ENCODE peak calls at places on chromosomes 7 and 10, in six cellular contexts. One of them, this sample, is unnamed. For H3K27me3 and H3K9me3, the result is how much of the 10 kb centered on the place peaks cover.

GRCh38 chr10:14063531-14064317 is 267.0 kb downstream of the FRMD4A start:
- DNase-seq in psoas muscle: peak
- DNase-seq in HCT116: no peak
- DNase-seq in heart left ventricle: no peak
- DNase-seq in pancreas: no peak
- DNase-seq in transverse colon: no peak
- DNase-seq in this sample: no peak

GRCh38 chr10:76311752-76312699 is 880.6 kb downstream of the LRMDA start:
- DNase-seq in heart left ventricle: peak
- DNase-seq in psoas muscle: no peak
- DNase-seq in HCT116: peak
- DNase-seq in transverse colon: no peak
- DNase-seq in pancreas: no peak
- DNase-seq in this sample: peak

GRCh38 chr7:122304604-122304975 is at the start of gene FEZF1:
- DNase-seq in pancreas: no peak
- DNase-seq in HCT116: peak
- DNase-seq in transverse colon: no peak
- DNase-seq in heart left ventricle: no peak
- DNase-seq in psoas muscle: no peak
- DNase-seq in this sample: no peak

GRCh38 chr10:92729886-92730285 is 40.1 kb downstream of the HHEX start:
- DNase-seq in psoas muscle: no peak
- DNase-seq in heart left ventricle: no peak
- DNase-seq in pancreas: no peak
- DNase-seq in HCT116: no peak
- DNase-seq in transverse colon: no peak
- DNase-seq in this sample: no peak

GRCh38 chr7:123366991-123367390 is 167.2 kb upstream of the SLC13A1 start:
- DNase-seq in pancreas: no peak
- DNase-seq in HCT116: no peak
- DNase-seq in transverse colon: no peak
- DNase-seq in psoas muscle: no peak
- DNase-seq in heart left ventricle: no peak
- DNase-seq in this sample: no peak

GRCh38 chr7:120857558-120858298 is at the start of gene TSPAN12:
- DNase-seq in HCT116: peak
- DNase-seq in transverse colon: peak
- DNase-seq in pancreas: peak
- DNase-seq in psoas muscle: peak
- DNase-seq in heart left ventricle: peak
- DNase-seq in this sample: peak

GRCh38 chr10:37952051-37952815 is 24.2 kb downstream of the ZNF25 start:
- DNase-seq in HCT116: no peak
- DNase-seq in pancreas: no peak
- DNase-seq in transverse colon: no peak
- DNase-seq in heart left ventricle: no peak
- DNase-seq in psoas muscle: no peak
- DNase-seq in this sample: no peak

GRCh38 chr10:64708920-64709681 is 1187.9 kb downstream of the REEP3 start:
- DNase-seq in psoas muscle: no peak
- DNase-seq in transverse colon: no peak
- DNase-seq in heart left ventricle: no peak
- DNase-seq in pancreas: no peak
- DNase-seq in HCT116: no peak
- DNase-seq in this sample: no peak

GRCh38 chr7:142645777-142646176 is 103.5 kb upstream of the PRSS1 start:
- DNase-seq in HCT116: no peak
- DNase-seq in heart left ventricle: no peak
- DNase-seq in pancreas: no peak
- DNase-seq in psoas muscle: no peak
- DNase-seq in transverse colon: no peak
- DNase-seq in this sample: no peak

GRCh38 chr10:110721406-110722038 is 77.4 kb downstream of the RBM20 start:
- DNase-seq in heart left ventricle: no peak
- DNase-seq in psoas muscle: no peak
- DNase-seq in HCT116: no peak
- DNase-seq in pancreas: no peak
- DNase-seq in transverse colon: no peak
- DNase-seq in this sample: no peak

GRCh38 chr7:25638042-25638441 is 409.8 kb upstream of the NPVF start:
- DNase-seq in transverse colon: no peak
- DNase-seq in psoas muscle: no peak
- DNase-seq in pancreas: no peak
- DNase-seq in heart left ventricle: no peak
- DNase-seq in HCT116: no peak
- DNase-seq in this sample: no peak

GRCh38 chr7:79933144-79933543 is 201.5 kb upstream of the GNAI1 start:
- DNase-seq in heart left ventricle: no peak
- DNase-seq in HCT116: no peak
- DNase-seq in pancreas: no peak
- DNase-seq in psoas muscle: no peak
- DNase-seq in transverse colon: no peak
- DNase-seq in this sample: no peak

GRCh38 chr10:7525314-7526016 is 114.6 kb upstream of the SFMBT2 start:
- DNase-seq in heart left ventricle: peak
- DNase-seq in pancreas: no peak
- DNase-seq in psoas muscle: no peak
- DNase-seq in transverse colon: peak
- DNase-seq in HCT116: peak
- DNase-seq in this sample: no peak

GRCh38 chr10:7527468-7527867 is 116.6 kb upstream of the SFMBT2 start:
- DNase-seq in pancreas: no peak
- DNase-seq in transverse colon: no peak
- DNase-seq in psoas muscle: no peak
- DNase-seq in HCT116: no peak
- DNase-seq in heart left ventricle: no peak
- DNase-seq in this sample: no peak

GRCh38 chr10:7526017-7526400 is 115.2 kb upstream of the SFMBT2 start:
- DNase-seq in HCT116: no peak
- DNase-seq in pancreas: no peak
- DNase-seq in psoas muscle: no peak
- DNase-seq in heart left ventricle: no peak
- DNase-seq in transverse colon: no peak
- DNase-seq in this sample: no peak

GRCh38 chr10:7532723-7533498 is 122.1 kb upstream of the SFMBT2 start:
- DNase-seq in transverse colon: no peak
- DNase-seq in heart left ventricle: no peak
- DNase-seq in HCT116: no peak
- DNase-seq in psoas muscle: no peak
- DNase-seq in pancreas: no peak
- DNase-seq in this sample: no peak

DNA sequence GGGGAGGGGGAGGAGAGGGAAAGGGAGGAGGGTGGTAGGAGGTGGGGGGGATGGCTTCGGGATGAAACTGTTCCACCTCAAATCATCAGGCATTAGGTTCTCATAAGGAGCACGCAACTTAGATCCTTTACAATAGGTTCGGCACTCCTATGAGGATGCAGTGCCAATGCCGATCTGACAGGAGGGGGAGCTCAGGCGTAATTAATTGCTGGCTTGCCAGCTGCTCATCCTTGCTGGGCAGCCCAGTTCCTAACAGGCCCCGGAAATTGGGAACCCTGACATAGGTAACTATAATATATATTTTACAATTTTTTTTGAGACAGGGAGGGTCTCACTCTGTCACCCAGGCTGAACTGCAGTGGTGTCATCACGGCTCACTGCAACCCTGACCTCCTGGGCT is 118.8 kb upstream of the SFMBT2 start:
- DNase-seq in pancreas: no peak
- DNase-seq in heart left ventricle: no peak
- DNase-seq in psoas muscle: no peak
- DNase-seq in HCT116: peak
- DNase-seq in transverse colon: no peak
- DNase-seq in this sample: no peak
- TF ChIP-seq CTCF in pancreas: no peak
- TF ChIP-seq CTCF in heart left ventricle: peak
- TF ChIP-seq CTCF in psoas muscle: no peak
- TF ChIP-seq CTCF in HCT116: peak
- TF ChIP-seq CTCF in transverse colon: peak
- TF ChIP-seq CTCF in this sample: peak

GRCh38 chr7:1637155-1637554 is 32.9 kb upstream of the ELFN1 start:
- DNase-seq in transverse colon: no peak
- DNase-seq in HCT116: no peak
- DNase-seq in pancreas: no peak
- DNase-seq in psoas muscle: no peak
- DNase-seq in heart left ventricle: no peak
- DNase-seq in this sample: no peak

GRCh38 chr7:1640376-1641172 is 29.5 kb upstream of the ELFN1 start:
- DNase-seq in heart left ventricle: no peak
- DNase-seq in pancreas: peak
- DNase-seq in HCT116: no peak
- DNase-seq in psoas muscle: no peak
- DNase-seq in transverse colon: no peak
- DNase-seq in this sample: no peak

GRCh38 chr7:1639071-1639470 is 31.0 kb upstream of the ELFN1 start:
- DNase-seq in psoas muscle: no peak
- DNase-seq in pancreas: no peak
- DNase-seq in transverse colon: no peak
- DNase-seq in heart left ventricle: no peak
- DNase-seq in HCT116: no peak
- DNase-seq in this sample: peak

GRCh38 chr7:1639578-1640175 is 30.4 kb upstream of the ELFN1 start:
- DNase-seq in HCT116: no peak
- DNase-seq in pancreas: peak
- DNase-seq in transverse colon: no peak
- DNase-seq in heart left ventricle: no peak
- DNase-seq in psoas muscle: no peak
- DNase-seq in this sample: peak

DNA sequence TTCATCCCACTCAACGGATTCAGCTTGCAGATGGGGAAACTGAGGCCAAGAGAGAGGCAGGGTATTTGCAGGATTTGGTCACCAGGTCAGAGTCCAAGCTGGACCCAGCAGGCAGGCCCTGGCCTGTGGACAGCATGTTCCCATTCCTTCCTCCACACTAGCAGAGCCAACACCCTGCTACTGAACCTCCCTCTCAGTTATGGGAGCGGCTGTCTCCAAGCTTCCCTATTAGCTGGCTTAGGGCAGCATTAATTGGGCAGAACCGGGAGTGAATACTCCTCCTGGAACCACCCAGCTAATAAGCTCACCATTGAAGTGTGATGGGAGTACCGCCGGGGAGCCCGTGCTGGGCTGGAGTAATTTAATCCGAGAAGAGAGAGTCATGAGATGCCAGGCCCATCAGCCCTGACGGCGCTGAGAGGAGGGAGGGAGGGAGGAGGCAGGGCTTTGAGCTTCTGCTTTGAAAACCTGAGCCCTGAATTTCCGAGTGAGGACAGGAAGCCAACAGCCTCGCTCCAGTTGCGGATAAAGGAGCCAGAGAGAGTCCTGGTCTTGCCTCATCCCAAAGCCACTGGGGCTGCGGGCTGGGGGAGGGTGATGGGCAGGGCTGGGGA is 31.9 kb upstream of the ELFN1 start:
- DNase-seq in heart left ventricle: no peak
- DNase-seq in pancreas: no peak
- DNase-seq in transverse colon: no peak
- DNase-seq in psoas muscle: no peak
- DNase-seq in HCT116: no peak
- DNase-seq in this sample: no peak
- H3K27me3 ChIP-seq in heart left ventricle: under half
- H3K27me3 ChIP-seq in pancreas: under half
- H3K27me3 ChIP-seq in transverse colon: under half
- H3K27me3 ChIP-seq in psoas muscle: under half
- H3K27me3 ChIP-seq in HCT116: under half
- H3K27me3 ChIP-seq in this sample: under half

GRCh38 chr10:128739937-128740336 is 613.7 kb upstream of the MKI67 start:
- DNase-seq in transverse colon: no peak
- DNase-seq in heart left ventricle: no peak
- DNase-seq in HCT116: peak
- DNase-seq in psoas muscle: no peak
- DNase-seq in pancreas: no peak
- DNase-seq in this sample: no peak
- H3K9me3 ChIP-seq in transverse colon: under half
- H3K9me3 ChIP-seq in heart left ventricle: under half
- H3K9me3 ChIP-seq in HCT116: under half
- H3K9me3 ChIP-seq in psoas muscle: under half
- H3K9me3 ChIP-seq in pancreas: under half
- H3K9me3 ChIP-seq in this sample: under half

DNA sequence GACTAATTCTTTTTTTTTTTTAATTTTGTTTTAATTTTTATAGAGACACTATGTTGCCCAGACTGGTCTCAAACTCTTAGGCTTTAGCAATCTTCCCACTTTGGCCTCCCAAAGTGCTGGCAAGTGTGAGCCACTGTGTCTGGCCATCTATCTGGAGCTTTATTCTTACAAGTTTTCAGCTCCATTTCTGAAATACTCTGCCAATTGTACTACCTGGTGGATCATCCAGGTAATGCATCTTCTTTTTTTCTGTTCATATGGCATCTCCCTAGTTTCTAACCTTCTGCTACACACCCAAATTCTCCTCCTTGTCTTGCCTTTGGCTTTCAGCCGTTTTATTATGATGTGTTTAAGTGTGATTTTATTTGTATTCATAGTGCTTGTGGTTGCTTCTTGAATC is 40.2 kb downstream of the ZNF365 start:
- DNase-seq in pancreas: no peak
- DNase-seq in heart left ventricle: no peak
- DNase-seq in HCT116: no peak
- DNase-seq in psoas muscle: no peak
- DNase-seq in transverse colon: no peak
- DNase-seq in this sample: no peak
- TF ChIP-seq CTCF in pancreas: no peak
- TF ChIP-seq CTCF in heart left ventricle: no peak
- TF ChIP-seq CTCF in HCT116: no peak
- TF ChIP-seq CTCF in psoas muscle: no peak
- TF ChIP-seq CTCF in transverse colon: no peak
- TF ChIP-seq CTCF in this sample: no peak

GRCh38 chr7:155360495-155361362 is 63.1 kb downstream of the INSIG1 start:
- DNase-seq in psoas muscle: no peak
- DNase-seq in heart left ventricle: no peak
- DNase-seq in HCT116: no peak
- DNase-seq in pancreas: peak
- DNase-seq in transverse colon: no peak
- DNase-seq in this sample: peak

GRCh38 chr7:155358066-155358947 is 60.6 kb downstream of the INSIG1 start:
- DNase-seq in pancreas: no peak
- DNase-seq in HCT116: no peak
- DNase-seq in psoas muscle: no peak
- DNase-seq in transverse colon: no peak
- DNase-seq in heart left ventricle: no peak
- DNase-seq in this sample: peak

GRCh38 chr7:155361363-155361680 is 63.6 kb downstream of the INSIG1 start:
- DNase-seq in heart left ventricle: no peak
- DNase-seq in HCT116: no peak
- DNase-seq in pancreas: peak
- DNase-seq in psoas muscle: no peak
- DNase-seq in transverse colon: no peak
- DNase-seq in this sample: peak

GRCh38 chr7:155357573-155358041 is 59.9 kb downstream of the INSIG1 start:
- DNase-seq in psoas muscle: no peak
- DNase-seq in HCT116: no peak
- DNase-seq in transverse colon: no peak
- DNase-seq in heart left ventricle: no peak
- DNase-seq in pancreas: no peak
- DNase-seq in this sample: peak

GRCh38 chr7:155358948-155359712 is 61.5 kb downstream of the INSIG1 start:
- DNase-seq in psoas muscle: no peak
- DNase-seq in heart left ventricle: no peak
- DNase-seq in HCT116: no peak
- DNase-seq in pancreas: no peak
- DNase-seq in transverse colon: no peak
- DNase-seq in this sample: peak
- H3K27me3 ChIP-seq in psoas muscle: under half
- H3K27me3 ChIP-seq in heart left ventricle: under half
- H3K27me3 ChIP-seq in HCT116: under half
- H3K27me3 ChIP-seq in pancreas: under half
- H3K27me3 ChIP-seq in transverse colon: half or more
- H3K27me3 ChIP-seq in this sample: half or more

GRCh38 chr10:107317592-107317991 is 153.1 kb upstream of the SORCS1 start:
- DNase-seq in psoas muscle: no peak
- DNase-seq in transverse colon: no peak
- DNase-seq in HCT116: no peak
- DNase-seq in pancreas: no peak
- DNase-seq in heart left ventricle: no peak
- DNase-seq in this sample: no peak
- H3K9me3 ChIP-seq in psoas muscle: under half
- H3K9me3 ChIP-seq in transverse colon: under half
- H3K9me3 ChIP-seq in HCT116: under half
- H3K9me3 ChIP-seq in pancreas: under half
- H3K9me3 ChIP-seq in heart left ventricle: under half
- H3K9me3 ChIP-seq in this sample: under half